ENCODE peak calls at places on chromosomes 5 and 9, in six cellular contexts. J is spleen, I is Panc1, Q is prostate gland, N is SK-N-SH, M is K562. U is an unnamed sample.

GRCh38 chr5:163916376-163916775 is 411.0 kb downstream of the MAT2B start:
- DNase-seq in N (no peak), I (no peak), M (no peak), J (no peak), Q (no peak), U (peak; percentile 49)

GRCh38 chr5:95899040-95899439 is 62.6 kb downstream of the ELL2 start:
- DNase-seq in M (no peak), Q (no peak), I (no peak), N (no peak), J (no peak), U (no peak)

GRCh38 chr9:133484671-133485437 is 6.0 kb upstream of the SLC2A6 start:
- DNase-seq in N (peak; percentile 71), M (peak; percentile 32), I (no peak), J (peak; percentile 68), Q (peak; percentile 27), U (peak; percentile 58)

GRCh38 chr9:134459573-134459972 is 133.3 kb downstream of the RXRA start:
- DNase-seq in Q (no peak), N (no peak), M (no peak), I (no peak), J (no peak), U (peak; percentile 52)

GRCh38 chr5:83947763-83948162 is 227.1 kb upstream of the HAPLN1 start:
- DNase-seq in Q (no peak), I (no peak), M (no peak), J (no peak), N (no peak), U (no peak)

GRCh38 chr9:61665330-61665751 is 475.5 kb downstream of the SPATA31A7 start:
- DNase-seq in M (no peak), J (peak; percentile 46), Q (no peak), I (no peak), N (no peak), U (no peak)

GRCh38 chr5:147479949-147480348 is 29.9 kb downstream of the DPYSL3 start:
- DNase-seq in Q (peak; percentile 11), M (no peak), J (no peak), I (no peak), N (no peak), U (no peak)

GRCh38 chr5:121974261-121974660 is 12.5 kb downstream of the SRFBP1 start:
- DNase-seq in M (no peak), J (no peak), Q (no peak), I (no peak), N (no peak), U (no peak)

GRCh38 chr9:13228431-13228830 is 51.1 kb downstream of the MPDZ start:
- DNase-seq in M (no peak), N (no peak), Q (no peak), J (no peak), I (no peak), U (no peak)

GRCh38 chr5:169100735-169101075 is 200.2 kb downstream of the SLIT3 start:
- DNase-seq in I (no peak), J (no peak), M (no peak), Q (peak; percentile 54), N (no peak), U (no peak)

GRCh38 chr9:35760651-35761050 is 6.6 kb upstream of the MSMP start:
- DNase-seq in I (no peak), N (no peak), M (no peak), J (no peak), Q (no peak), U (no peak)

GRCh38 chr9:114002986-114003740 is 74.9 kb downstream of the AMBP start:
- DNase-seq in I (no peak), J (peak; percentile 59), Q (no peak), N (no peak), M (no peak), U (no peak)

GRCh38 chr5:96868603-96869371 is 7.5 kb upstream of the ERAP2 start:
- DNase-seq in M (peak; percentile 51), N (peak; percentile 32), Q (peak; percentile 38), I (peak; percentile 79), J (no peak), U (no peak)

GRCh38 chr5:91331705-91332104 is 51.4 kb downstream of the ARRDC3 start:
- DNase-seq in M (no peak), N (no peak), Q (no peak), J (no peak), I (no peak), U (no peak)

GRCh38 chr5:179313849-179314521 is 31.3 kb downstream of the ADAMTS2 start:
- DNase-seq in N (peak; percentile 92), M (no peak), J (peak; percentile 79), I (no peak), Q (peak; percentile 30), U (peak; percentile 93)

GRCh38 chr9:86286278-86286677 is 3.9 kb upstream of the ISCA1 start:
- DNase-seq in Q (no peak), N (no peak), J (no peak), I (no peak), M (peak; percentile 15), U (no peak)

GRCh38 chr5:124920909-124921666 is 174.6 kb upstream of the ZNF608 start:
- DNase-seq in J (no peak), M (no peak), Q (no peak), N (no peak), I (no peak), U (no peak)

GRCh38 chr9:108552459-108553040 is 303.2 kb downstream of the ACTL7B start:
- DNase-seq in I (no peak), J (no peak), Q (peak; percentile 82), N (no peak), M (no peak), U (peak; percentile 75)

GRCh38 chr9:136535070-136535469 is 10.8 kb downstream of the NOTCH1 start:
- DNase-seq in J (peak; percentile 86), N (peak; percentile 63), I (no peak), Q (no peak), M (no peak), U (peak; percentile 75)

GRCh38 chr5:71681282-71681681 is 37.8 kb upstream of the CARTPT start:
- DNase-seq in M (no peak), Q (no peak), I (no peak), N (no peak), J (no peak), U (no peak)

GRCh38 chr9:117156150-117156688 is 258.6 kb downstream of the ASTN2 start:
- DNase-seq in I (no peak), Q (no peak), J (no peak), M (no peak), N (no peak), U (no peak)

GRCh38 chr5:133331866-133332731 is 280.2 kb downstream of the FSTL4 start:
- DNase-seq in I (no peak), Q (no peak), J (peak; percentile 62), N (no peak), M (no peak), U (no peak)

GRCh38 chr5:64165500-64166200 is at the start of gene RNF180:
- DNase-seq in M (no peak), J (peak; percentile 78), I (no peak), N (peak; percentile 65), Q (peak; percentile 30), U (peak; percentile 92)

GRCh38 chr5:136197462-136198142 is 4.6 kb upstream of the SMIM32 start:
- DNase-seq in Q (no peak), N (peak; percentile 4), J (no peak), I (no peak), M (no peak), U (no peak)

GRCh38 chr5:146041180-146041789 is 64.1 kb downstream of the PLAC8L1 start:
- DNase-seq in Q (no peak), I (no peak), J (no peak), N (no peak), M (peak; percentile 37), U (no peak)

GRCh38 chr5:149383399-149383798 is 4.3 kb upstream of the IL17B start:
- DNase-seq in N (no peak), Q (no peak), J (no peak), I (no peak), M (no peak), U (no peak)

GRCh38 chr9:77816641-77817341 is 168.7 kb upstream of the GNA14 start:
- DNase-seq in M (no peak), I (no peak), J (no peak), Q (no peak), N (no peak), U (no peak)

GRCh38 chr9:70448904-70449303 is 34.4 kb upstream of the KLF9 start:
- DNase-seq in M (no peak), J (no peak), Q (no peak), I (no peak), N (no peak), U (no peak)

GRCh38 chr5:112534067-112534466 is 115.0 kb upstream of the EPB41L4A start:
- DNase-seq in Q (no peak), N (no peak), J (no peak), I (no peak), M (no peak), U (no peak)

GRCh38 chr5:65190328-65191053 is 291.2 kb downstream of the ADAMTS6 start:
- DNase-seq in J (no peak), N (no peak), M (no peak), Q (no peak), I (no peak), U (no peak)

GRCh38 chr5:143311955-143312354 is 91.5 kb downstream of the NR3C1 start:
- DNase-seq in N (no peak), J (no peak), I (no peak), M (no peak), Q (no peak), U (no peak)
- TF ChIP-seq POLR2AphosphoS5 in N (no peak), J (no peak), I (no peak), M (no peak), Q (no peak), U (no peak)

DNA sequence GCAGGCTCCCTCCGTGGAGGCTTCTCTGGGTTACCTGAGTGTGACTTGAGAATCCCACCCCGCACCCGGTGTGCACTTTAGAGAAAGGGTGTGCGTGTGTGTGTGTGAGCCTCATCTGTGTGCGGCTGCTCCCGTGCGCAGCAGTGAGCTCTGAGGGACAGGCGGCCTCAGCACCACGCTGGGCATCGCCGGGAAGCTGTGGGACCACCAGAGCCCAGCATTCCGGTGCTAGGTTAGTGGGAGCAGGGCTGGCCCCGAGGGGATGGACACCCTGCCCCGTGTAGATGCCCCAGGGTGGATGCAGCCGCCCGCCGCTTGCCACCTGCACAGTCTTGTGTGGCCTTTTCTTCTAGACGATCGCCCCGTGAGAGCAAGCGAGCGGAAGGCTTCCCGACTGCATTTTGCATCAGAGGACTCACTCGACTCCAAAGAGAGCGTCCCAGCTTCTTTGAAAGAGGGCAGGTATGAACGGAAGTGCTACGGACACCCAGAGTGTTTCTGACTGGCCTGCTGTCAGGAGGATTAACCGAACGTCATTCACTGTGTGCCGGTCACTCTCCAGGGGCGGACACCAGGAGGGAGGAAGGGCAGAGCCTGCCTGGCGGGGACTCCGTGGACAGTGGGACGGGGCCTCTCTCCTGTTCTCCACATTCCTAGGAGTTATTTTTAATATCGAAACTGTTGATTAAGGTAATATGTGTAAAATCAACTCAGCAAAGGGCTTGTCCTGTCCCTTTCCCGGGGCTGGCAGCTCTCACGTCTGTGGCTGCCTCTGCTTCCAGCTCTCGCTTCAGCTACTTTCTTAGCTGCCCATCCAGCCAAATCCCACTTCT is 12.2 kb downstream of the CEP72 start:
- DNase-seq in J (peak; percentile 59), I (no peak), M (no peak), N (no peak), Q (no peak), U (peak; percentile 75)
- TF ChIP-seq POLR2AphosphoS5 in J (no peak), I (no peak), M (no peak), N (no peak), Q (no peak), U (no peak)

GRCh38 chr9:68577778-68578591 is 37.3 kb upstream of the TMEM252 start:
- DNase-seq in I (no peak), J (no peak), Q (no peak), N (no peak), M (no peak), U (no peak)
- TF ChIP-seq POLR2AphosphoS5 in I (no peak), J (no peak), Q (no peak), N (no peak), M (no peak), U (no peak)

GRCh38 chr9:91193658-91194391 is 167.9 kb downstream of the AUH start:
- DNase-seq in M (peak; percentile 80), N (peak; percentile 79), Q (peak; percentile 72), J (peak; percentile 95), I (no peak), U (peak; percentile 94)
- TF ChIP-seq POLR2AphosphoS5 in M (peak; percentile 33), N (no peak), Q (peak; percentile 50), J (peak; percentile 83), I (no peak), U (peak; percentile 88)

U was measured in upper lobe of left lung.